ENCODE peak calls at places on chromosomes 6 and 20, in four cellular contexts. L is heart left ventricle, K is foreskin keratinocyte, W is right lobe of liver. E is an unnamed sample.

GRCh38 chr6:33413601-33414120 is 2.8 kb downstream of the PHF1 start:
- DNase-seq in L (no peak), K (no peak), W (no peak), E (no peak)

GRCh38 chr20:45377191-45377775 is 842 bp downstream of the TP53TG5 start:
- DNase-seq in L (no peak), K (no peak), W (no peak), E (no peak)

GRCh38 chr6:132934496-132934895 is 120.1 kb downstream of the RPS12 start:
- DNase-seq in L (no peak), K (no peak), W (no peak), E (no peak)

GRCh38 chr20:25632940-25633790 is 9.4 kb upstream of the NANP start:
- DNase-seq in L (no peak), K (peak), W (no peak), E (peak)

GRCh38 chr6:166173292-166173951 is 5.8 kb upstream of the TBXT start:
- DNase-seq in L (no peak), K (no peak), W (no peak), E (no peak)

GRCh38 chr6:35583893-35584688 is 71.4 kb upstream of the TULP1 start:
- DNase-seq in L (peak), K (peak), W (peak), E (peak)

GRCh38 chr6:12071064-12071615 is 59.0 kb downstream of the HIVEP1 start:
- DNase-seq in L (no peak), K (no peak), W (no peak), E (no peak)

GRCh38 chr6:163588211-163588919 is 173.8 kb downstream of the QKI start:
- DNase-seq in L (no peak), K (peak), W (no peak), E (peak)

GRCh38 chr20:4601630-4602296 is 119.9 kb upstream of the PRND start:
- DNase-seq in L (peak), K (peak), W (no peak), E (peak)

GRCh38 chr20:36092424-36093024 is 62.0 kb upstream of the EPB41L1 start:
- DNase-seq in L (no peak), K (no peak), W (no peak), E (no peak)

GRCh38 chr20:25117961-25118360 is 36.0 kb upstream of the VSX1 start:
- DNase-seq in L (no peak), K (no peak), W (no peak), E (no peak)

GRCh38 chr6:90214461-90214860 is 82.2 kb downstream of the BACH2 start:
- DNase-seq in L (no peak), K (no peak), W (no peak), E (no peak)

GRCh38 chr20:50467618-50468373 is 42.4 kb upstream of the PTPN1 start:
- DNase-seq in L (no peak), K (no peak), W (peak), E (peak)

GRCh38 chr6:157764346-157765068 is 58.5 kb upstream of the SNX9 start:
- DNase-seq in L (peak), K (peak), W (no peak), E (peak)

GRCh38 chr6:119533603-119534279 is 184.2 kb upstream of the MAN1A1 start:
- DNase-seq in L (no peak), K (peak), W (no peak), E (peak)

GRCh38 chr6:17962436-17963031 is 24.9 kb downstream of the KIF13A start:
- DNase-seq in L (peak), K (peak), W (no peak), E (peak)

GRCh38 chr6:118285791-118286190 is 262.3 kb upstream of the PLN start:
- DNase-seq in L (no peak), K (no peak), W (no peak), E (no peak)

GRCh38 chr20:1112908-1113307 is 5.5 kb upstream of the PSMF1 start:
- DNase-seq in L (no peak), K (no peak), W (no peak), E (no peak)

GRCh38 chr6:20263059-20263458 is 50.8 kb upstream of the MBOAT1 start:
- DNase-seq in L (no peak), K (no peak), W (no peak), E (no peak)

GRCh38 chr6:150119256-150119655 is 23.6 kb upstream of the PPP1R14C start:
- DNase-seq in L (peak), K (no peak), W (no peak), E (no peak)

GRCh38 chr20:10474606-10475184 is 39.6 kb downstream of the SLX4IP start:
- DNase-seq in L (peak), K (no peak), W (no peak), E (no peak)

GRCh38 chr6:15417811-15418210 is 171.9 kb downstream of the JARID2 start:
- DNase-seq in L (no peak), K (peak), W (no peak), E (peak)

GRCh38 chr6:142692942-142693341 is 252.0 kb downstream of the HIVEP2 start:
- DNase-seq in L (peak), K (peak), W (peak), E (peak)

GRCh38 chr20:50338479-50339195 is 148.0 kb downstream of the CEBPB start:
- DNase-seq in L (no peak), K (no peak), W (no peak), E (no peak)

GRCh38 chr20:49610701-49611538 is 43.0 kb upstream of the PTGIS start:
- DNase-seq in L (peak), K (no peak), W (peak), E (peak)

GRCh38 chr20:25055711-25056492 is 2.0 kb downstream of the ACSS1 start:
- DNase-seq in L (peak), K (no peak), W (no peak), E (no peak)

GRCh38 chr6:105326838-105327745 is 75.8 kb downstream of the PREP start:
- DNase-seq in L (no peak), K (peak), W (no peak), E (peak)

GRCh38 chr6:44665683-44666082 is 278.2 kb downstream of the CDC5L start:
- DNase-seq in L (no peak), K (no peak), W (peak), E (no peak)

GRCh38 chr20:48467622-48468021 is 360.2 kb downstream of the PREX1 start:
- DNase-seq in L (no peak), K (no peak), W (no peak), E (no peak)

GRCh38 chr6:139474145-139475108 is 100.0 kb upstream of the CITED2 start:
- DNase-seq in L (no peak), K (no peak), W (no peak), E (no peak)

GRCh38 chr6:37048851-37049734 is 43.6 kb downstream of the FGD2 start:
- DNase-seq in L (peak), K (peak), W (no peak), E (peak)

GRCh38 chr20:34068001-34068400 is 44.0 kb downstream of the EIF2S2 start:
- DNase-seq in L (no peak), K (no peak), W (no peak), E (no peak)

GRCh38 chr20:34072778-34073177 is 39.3 kb downstream of the EIF2S2 start:
- DNase-seq in L (no peak), K (no peak), W (no peak), E (no peak)

GRCh38 chr20:34072076-34072475 is 40.0 kb downstream of the EIF2S2 start:
- DNase-seq in L (no peak), K (no peak), W (no peak), E (no peak)

GRCh38 chr20:34069341-34070078 is 42.5 kb downstream of the EIF2S2 start:
- DNase-seq in L (peak), K (peak), W (peak), E (peak)

DNA sequence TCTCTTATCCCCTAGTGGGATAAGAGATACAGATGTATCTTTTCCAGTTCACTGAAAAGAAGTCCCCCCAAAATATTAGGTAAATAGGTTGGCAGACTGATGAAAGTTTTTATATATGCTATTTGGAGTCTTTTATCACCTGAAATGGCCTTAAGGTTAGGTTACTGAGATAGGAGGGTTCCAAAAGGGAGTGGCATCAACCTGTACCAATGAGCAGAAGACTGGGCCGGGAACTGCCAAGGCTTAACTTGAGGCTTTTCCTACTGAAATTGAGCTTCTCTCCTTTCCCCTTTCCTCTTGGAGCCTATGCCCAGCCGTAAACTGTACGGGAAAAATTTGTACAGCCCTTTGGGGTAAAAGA is 42.0 kb downstream of the EIF2S2 start:
- DNase-seq in L (no peak), K (no peak), W (no peak), E (no peak)
- TF ChIP-seq CTCF in L (no peak), K (no peak), W (no peak), E (no peak)

GRCh38 chr6:51559059-51559458 is 528.4 kb downstream of the PKHD1 start:
- DNase-seq in L (no peak), K (peak), W (peak), E (peak)
- TF ChIP-seq CTCF in L (no peak), K (peak), W (peak), E (peak)

GRCh38 chr6:168031411-168032382 is 34.2 kb downstream of the KIF25 start:
- DNase-seq in L (no peak), K (no peak), W (no peak), E (no peak)

GRCh38 chr6:168030218-168030693 is 32.8 kb downstream of the KIF25 start:
- DNase-seq in L (no peak), K (no peak), W (no peak), E (no peak)

GRCh38 chr6:168030881-168031280 is 33.4 kb downstream of the KIF25 start:
- DNase-seq in L (no peak), K (no peak), W (no peak), E (no peak)

GRCh38 chr6:168033791-168034190 is 36.3 kb downstream of the KIF25 start:
- DNase-seq in L (peak), K (no peak), W (no peak), E (no peak)

DNA sequence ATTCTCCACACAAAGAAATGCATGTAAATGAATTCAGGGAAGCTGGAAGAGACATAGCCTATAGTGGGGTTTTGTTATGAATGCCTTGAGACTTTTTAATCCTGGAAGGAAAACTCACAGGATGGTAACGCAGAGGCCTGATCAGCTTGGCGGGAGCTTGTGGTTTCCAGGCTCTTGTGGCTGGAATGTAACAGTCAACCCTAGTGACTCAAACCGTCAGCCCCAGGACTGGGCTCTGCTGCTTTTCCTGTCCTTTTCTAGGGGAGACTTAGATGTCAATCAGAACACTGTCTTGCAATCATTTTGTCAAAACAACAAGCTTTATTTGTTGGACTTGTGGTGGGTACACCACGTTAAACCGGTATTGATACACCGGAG is 34.9 kb downstream of the KIF25 start:
- DNase-seq in L (peak), K (peak), W (no peak), E (peak)
- TF ChIP-seq CTCF in L (no peak), K (peak), W (no peak), E (peak)

DNA sequence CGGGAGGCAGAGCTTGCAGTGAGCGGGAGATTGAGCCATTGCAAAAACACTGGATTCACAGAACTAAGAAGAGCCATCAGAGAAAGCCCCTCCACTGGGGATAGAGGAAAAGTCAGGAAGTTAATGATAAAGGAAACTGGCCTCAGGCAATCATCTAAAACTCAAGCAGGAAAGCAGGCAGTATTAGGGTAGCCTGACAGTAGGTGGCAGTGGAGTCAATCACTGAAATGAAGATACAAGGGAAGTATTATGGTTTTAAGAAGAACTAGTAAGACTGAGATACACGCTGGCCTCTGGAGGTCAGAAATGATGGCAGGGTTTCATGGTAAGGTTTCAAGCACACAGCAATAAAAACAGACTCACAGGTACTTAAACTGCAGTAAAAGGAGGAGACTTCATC is 578.3 kb downstream of the HACE1 start:
- DNase-seq in L (no peak), K (no peak), W (no peak), E (no peak)
- TF ChIP-seq CTCF in L (no peak), K (peak), W (peak), E (no peak)

GRCh38 chr20:20500312-20500711 is 132.4 kb downstream of the INSM1 start:
- DNase-seq in L (no peak), K (no peak), W (no peak), E (no peak)

GRCh38 chr20:20499469-20499868 is 131.6 kb downstream of the INSM1 start:
- DNase-seq in L (no peak), K (no peak), W (no peak), E (no peak)

GRCh38 chr20:20498081-20498861 is 130.4 kb downstream of the INSM1 start:
- DNase-seq in L (no peak), K (no peak), W (no peak), E (no peak)

GRCh38 chr20:20503788-20504528 is 136.1 kb downstream of the INSM1 start:
- DNase-seq in L (no peak), K (no peak), W (no peak), E (no peak)

DNA sequence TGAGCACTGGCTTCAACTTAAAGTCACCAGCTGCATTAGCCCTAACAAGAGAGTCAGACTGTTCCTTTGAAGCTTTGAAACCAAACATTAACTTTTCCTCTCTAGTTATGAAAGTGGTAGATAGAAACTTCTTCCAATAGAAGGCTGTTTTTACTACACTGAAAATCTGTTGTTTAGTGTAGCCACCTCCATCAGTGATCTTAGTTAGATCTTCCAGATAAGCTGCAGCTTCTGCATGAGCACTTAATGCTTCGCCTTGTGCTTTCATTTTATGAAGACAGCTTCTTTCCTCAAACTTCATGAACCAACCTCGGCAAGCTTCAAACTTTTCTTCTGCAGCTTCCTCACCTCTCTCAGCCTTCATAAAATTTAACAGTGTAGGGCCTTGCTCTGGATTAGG is 133.2 kb downstream of the INSM1 start:
- DNase-seq in L (no peak), K (no peak), W (no peak), E (no peak)
- TF ChIP-seq CTCF in L (no peak), K (no peak), W (no peak), E (no peak)

E was measured in mammary epithelial cell.